ENCODE peak calls at places on chromosomes 4 and X, in five cellular contexts. C, B, Z, K and V are unnamed samples.

GRCh38 chr4:150540959-150541360 is 41.0 kb upstream of the MAB21L2 start:
- DNase-seq in C (no peak), K (peak), B (peak), Z (no peak), V (no peak)

GRCh38 chr4:14110407-14110806 is 482.9 kb upstream of the BOD1L1 start:
- DNase-seq in C (no peak), K (no peak), Z (no peak), B (peak), V (no peak)

GRCh38 chr4:89482926-89483595 is 175.5 kb upstream of the GPRIN3 start:
- DNase-seq in Z (no peak), K (no peak), B (peak), C (no peak), V (no peak)

GRCh38 chr4:53489279-53489889 is 101.9 kb downstream of the LNX1 start:
- DNase-seq in B (peak), Z (no peak), C (no peak), K (no peak), V (no peak)

GRCh38 chr4:181957088-181957487 is 286.1 kb upstream of the TENM3 start:
- DNase-seq in K (no peak), Z (no peak), B (peak), C (no peak), V (no peak)

GRCh38 chrX:13489451-13489850 is 80.0 kb upstream of the EGFL6 start:
- DNase-seq in C (no peak), B (peak), K (no peak), Z (no peak), V (no peak)

GRCh38 chrX:9163153-9163790 is 129.3 kb upstream of the FAM9B start:
- DNase-seq in B (peak), K (peak), C (no peak), Z (no peak), V (no peak)

GRCh38 chr4:23333556-23333945 is 556.3 kb downstream of the PPARGC1A start:
- DNase-seq in K (no peak), B (peak), C (no peak), Z (no peak), V (no peak)

GRCh38 chr4:122576261-122577188 is 44.3 kb downstream of the IL21 start:
- DNase-seq in B (peak), K (peak), C (peak), Z (peak), V (peak)

GRCh38 chrX:25650216-25650615 is 487.9 kb upstream of the MAGEB18 start:
- DNase-seq in C (no peak), B (no peak), Z (no peak), K (no peak), V (no peak)

GRCh38 chr4:186299291-186299690 is 33.3 kb downstream of the F11 start:
- DNase-seq in K (no peak), C (no peak), B (no peak), Z (peak), V (no peak)
- H3K4me2 ChIP-seq in K (no peak), C (no peak), B (no peak), Z (no peak), V (no peak)

GRCh38 chr4:54818481-54818880 is 160.7 kb downstream of the KIT start:
- DNase-seq in K (no peak), C (no peak), B (no peak), Z (no peak), V (no peak)

GRCh38 chr4:54813674-54814073 is 155.9 kb downstream of the KIT start:
- DNase-seq in B (no peak), C (no peak), K (no peak), Z (no peak), V (no peak)

GRCh38 chr4:54819044-54819443 is 161.3 kb downstream of the KIT start:
- DNase-seq in B (no peak), C (no peak), Z (no peak), K (no peak), V (no peak)
- H3K4me2 ChIP-seq in B (no peak), C (no peak), Z (no peak), K (no peak), V (no peak)

DNA sequence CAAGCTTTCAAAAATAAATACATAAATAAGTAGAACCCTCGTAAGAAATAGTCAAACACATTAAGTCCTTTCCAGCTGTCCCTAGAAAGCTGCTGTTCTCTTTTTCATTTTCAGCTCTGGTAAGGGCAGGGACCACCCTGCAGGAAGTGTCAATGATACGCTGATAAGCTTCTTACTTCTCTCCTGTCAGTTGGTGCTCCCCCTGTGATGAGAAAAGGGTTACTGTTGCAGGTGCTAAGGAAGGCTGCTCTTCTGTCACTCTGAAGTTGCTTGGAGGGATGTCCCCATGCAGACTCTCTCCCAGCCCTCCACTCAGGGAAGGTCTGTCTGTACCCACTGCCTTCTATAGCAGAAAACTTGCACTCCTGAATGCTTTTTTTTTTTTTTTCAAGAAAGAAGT is 1.4 kb downstream of the CXCL3 start:
- DNase-seq in Z (no peak), C (no peak), K (peak), B (no peak), V (no peak)
- H3K4me2 ChIP-seq in Z (no peak), C (no peak), K (peak), B (no peak), V (no peak)

GRCh38 chr4:106287353-106287969 is 28.5 kb downstream of the TBCK start:
- DNase-seq in Z (no peak), C (no peak), B (peak), K (no peak), V (no peak)
- H3K4me2 ChIP-seq in Z (no peak), C (no peak), B (peak), K (no peak), V (no peak)

GRCh38 chr4:6892190-6892908 is 17.3 kb upstream of the TBC1D14 start:
- DNase-seq in Z (no peak), C (no peak), B (peak), K (peak), V (no peak)
- H3K4me2 ChIP-seq in Z (no peak), C (no peak), B (peak), K (no peak), V (no peak)

GRCh38 chr4:82559735-82560120 is 2.1 kb downstream of the TMEM150C start:
- DNase-seq in C (no peak), K (peak), B (no peak), Z (no peak), V (no peak)

GRCh38 chr4:82560853-82561744 is 689 bp downstream of the TMEM150C start:
- DNase-seq in C (no peak), K (no peak), B (no peak), Z (no peak), V (no peak)

GRCh38 chr4:82561745-82562552 is at the start of gene TMEM150C:
- DNase-seq in C (no peak), B (peak), Z (peak), K (peak), V (no peak)

GRCh38 chr4:82567444-82567843 is 5.7 kb upstream of the TMEM150C start:
- DNase-seq in Z (no peak), B (no peak), K (no peak), C (no peak), V (no peak)

GRCh38 chr4:82562553-82562854 is 716 bp upstream of the TMEM150C start:
- DNase-seq in K (no peak), C (no peak), Z (no peak), B (no peak), V (no peak)
- H3K4me2 ChIP-seq in K (peak), C (peak), Z (peak), B (no peak), V (no peak)

GRCh38 chr4:39621582-39621981 is 17.1 kb downstream of the SMIM14 start:
- DNase-seq in B (peak), K (no peak), Z (no peak), C (peak), V (no peak)
- H3K4me2 ChIP-seq in B (peak), K (no peak), Z (peak), C (peak), V (no peak)

GRCh38 chrX:22134681-22135080 is 102.6 kb downstream of the PHEX start:
- DNase-seq in C (no peak), Z (peak), B (peak), K (no peak), V (no peak)

GRCh38 chrX:22136711-22137110 is 104.6 kb downstream of the PHEX start:
- DNase-seq in Z (no peak), C (no peak), K (no peak), B (no peak), V (no peak)

GRCh38 chrX:22135171-22135711 is 103.1 kb downstream of the PHEX start:
- DNase-seq in K (no peak), B (peak), Z (no peak), C (no peak), V (no peak)

GRCh38 chrX:22141061-22141460 is 108.9 kb downstream of the PHEX start:
- DNase-seq in K (no peak), Z (no peak), C (no peak), B (no peak), V (no peak)

GRCh38 chrX:22135994-22136684 is 104.0 kb downstream of the PHEX start:
- DNase-seq in Z (peak), C (peak), B (peak), K (peak), V (peak)
- H3K4me2 ChIP-seq in Z (peak), C (peak), B (peak), K (no peak), V (no peak)

GRCh38 chr4:40262079-40262528 is 65.3 kb downstream of the RHOH start:
- DNase-seq in Z (no peak), C (no peak), B (no peak), K (no peak), V (no peak)

GRCh38 chr4:40262861-40263260 is 66.0 kb downstream of the RHOH start:
- DNase-seq in Z (no peak), C (no peak), K (no peak), B (no peak), V (no peak)

GRCh38 chr4:40264497-40264896 is 67.7 kb downstream of the RHOH start:
- DNase-seq in Z (no peak), B (peak), K (no peak), C (no peak), V (no peak)

GRCh38 chr4:40265910-40266274 is 69.1 kb downstream of the RHOH start:
- DNase-seq in K (no peak), Z (no peak), C (no peak), B (no peak), V (no peak)

DNA sequence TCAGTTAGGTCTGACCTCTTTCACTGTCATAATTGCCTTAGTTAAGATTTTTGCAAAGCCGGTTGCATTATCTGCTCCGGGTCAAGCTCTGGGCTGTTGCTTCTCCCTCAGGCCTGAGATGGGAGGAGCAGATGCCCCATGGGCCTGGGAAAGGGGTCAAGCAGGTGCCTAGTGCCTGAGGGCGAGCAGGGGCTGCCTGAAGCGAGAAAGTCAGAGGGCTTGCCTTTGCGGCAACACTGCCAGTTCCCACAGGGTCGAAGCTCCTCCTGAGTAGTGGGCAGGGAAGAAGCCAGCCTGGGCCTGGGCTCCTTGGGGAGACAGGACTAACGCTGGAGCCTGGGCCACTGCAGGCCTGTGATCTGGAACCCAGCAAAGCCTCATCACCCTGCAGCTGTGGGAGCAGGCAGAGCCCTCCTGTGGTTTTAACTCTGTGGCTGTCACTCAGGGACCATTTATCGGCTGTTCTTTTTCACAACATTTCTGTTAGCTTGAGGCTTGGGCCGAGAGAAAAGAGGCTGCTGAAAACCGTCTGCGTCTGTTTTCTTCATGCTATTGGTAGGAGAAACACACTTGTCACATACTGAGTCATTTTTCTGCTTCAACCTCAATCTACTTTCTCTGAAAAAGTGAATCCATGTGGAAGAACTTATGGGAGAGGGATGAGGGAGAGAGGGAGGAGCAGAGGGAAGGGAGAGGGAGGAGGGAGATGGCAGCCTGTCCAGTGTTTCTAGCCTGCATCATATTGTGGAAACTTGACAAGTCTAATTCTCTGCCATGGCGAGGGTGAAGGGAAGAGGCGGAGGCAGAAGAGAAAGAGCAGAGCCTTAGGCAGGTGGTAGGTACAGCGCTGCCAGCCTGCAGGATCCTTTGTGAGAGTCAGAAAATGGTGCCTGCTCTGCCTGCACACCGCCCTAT is 68.4 kb downstream of the RHOH start:
- DNase-seq in C (no peak), B (peak), Z (peak), K (peak), V (peak)
- H3K4me2 ChIP-seq in C (no peak), B (no peak), Z (no peak), K (no peak), V (peak)

GRCh38 chr4:144861471-144861870 is 215.5 kb downstream of the HHIP start:
- DNase-seq in C (no peak), Z (no peak), B (no peak), K (no peak), V (no peak)
- H3K4me2 ChIP-seq in C (no peak), Z (peak), B (no peak), K (no peak), V (no peak)